ENCODE peak calls at places on chromosomes 2 and 18, in nine cellular contexts. V is mucosa of descending colon; I is AG04450; X is left lung; D is effector memory CD4-positive, alpha-beta T cell; W is CD8-positive, alpha-beta memory T cell; A is HCT116; R is OCI-LY7; C is psoas muscle. M is an unnamed sample.

GRCh38 chr2:48444404-48444803 is 85.5 kb upstream of the STON1 start:
- DNase-seq in V (no peak), I (no peak), X (no peak), D (no peak), W (no peak), A (no peak), R (no peak), C (no peak), M (no peak)

GRCh38 chr2:180790891-180791290 is 189.5 kb upstream of the UBE2E3 start:
- DNase-seq in V (no peak), I (no peak), X (no peak), D (no peak), W (no peak), A (no peak), R (no peak), C (no peak), M (no peak)

GRCh38 chr2:100106460-100106859 is 35.9 kb downstream of the AFF3 start:
- DNase-seq in V (no peak), I (no peak), X (no peak), D (no peak), W (no peak), A (no peak), R (no peak), C (no peak), M (no peak)

GRCh38 chr18:3230401-3231334 is 10.9 kb upstream of the MYOM1 start:
- DNase-seq in V (no peak), I (no peak), X (no peak), D (no peak), W (no peak), A (no peak), R (no peak), C (no peak), M (no peak)

GRCh38 chr2:233125455-233126065 is 65.4 kb downstream of the INPP5D start:
- DNase-seq in V (no peak), I (no peak), X (no peak), D (no peak), W (no peak), A (no peak), R (no peak), C (no peak), M (no peak)

GRCh38 chr2:23537991-23538390 is 153.0 kb downstream of the KLHL29 start:
- DNase-seq in V (no peak), I (no peak), X (no peak), D (no peak), W (no peak), A (no peak), R (no peak), C (no peak), M (no peak)

GRCh38 chr2:234670052-234670451 is 173.2 kb upstream of the ARL4C start:
- DNase-seq in V (no peak), I (no peak), X (no peak), D (no peak), W (no peak), A (no peak), R (no peak), C (no peak), M (no peak)

GRCh38 chr2:9243357-9243756 is 36.7 kb downstream of the ASAP2 start:
- DNase-seq in V (no peak), I (no peak), X (no peak), D (no peak), W (no peak), A (no peak), R (no peak), C (no peak), M (no peak)

GRCh38 chr2:215833531-215834162 is 179.7 kb downstream of the MREG start:
- DNase-seq in V (no peak), I (peak; percentile 51), X (no peak), D (no peak), W (no peak), A (peak; percentile 8), R (no peak), C (no peak), M (no peak)

GRCh38 chr2:70124983-70125480 is 37.8 kb downstream of the PCBP1 start:
- DNase-seq in V (peak; percentile 79), I (no peak), X (peak; percentile 92), D (peak; percentile 52), W (peak; percentile 45), A (no peak), R (peak; percentile 65), C (peak; percentile 71), M (no peak)

GRCh38 chr2:17768894-17769293 is 15.0 kb downstream of the GEN1 start:
- DNase-seq in V (no peak), I (no peak), X (no peak), D (no peak), W (no peak), A (no peak), R (no peak), C (no peak), M (no peak)

GRCh38 chr2:218711550-218711929 is 905 bp downstream of the TTLL4 start:
- DNase-seq in V (no peak), I (no peak), X (no peak), D (no peak), W (no peak), A (no peak), R (peak; percentile 23), C (no peak), M (no peak)

GRCh38 chr2:202817771-202818170 is 53.8 kb downstream of the ICA1L start:
- DNase-seq in V (no peak), I (no peak), X (no peak), D (no peak), W (no peak), A (no peak), R (no peak), C (no peak), M (no peak)

GRCh38 chr2:189407944-189408209 is 33.4 kb upstream of the WDR75 start:
- DNase-seq in V (no peak), I (no peak), X (no peak), D (no peak), W (no peak), A (no peak), R (no peak), C (no peak), M (no peak)
- H3K4me3 ChIP-seq in V (no peak overlapping the region), I (peak overlapping the region; percentile 17), X (no peak overlapping the region), D (no peak overlapping the region), W (no peak overlapping the region), A (no peak overlapping the region), R (no peak overlapping the region), C (no peak overlapping the region), M (no peak overlapping the region)

DNA sequence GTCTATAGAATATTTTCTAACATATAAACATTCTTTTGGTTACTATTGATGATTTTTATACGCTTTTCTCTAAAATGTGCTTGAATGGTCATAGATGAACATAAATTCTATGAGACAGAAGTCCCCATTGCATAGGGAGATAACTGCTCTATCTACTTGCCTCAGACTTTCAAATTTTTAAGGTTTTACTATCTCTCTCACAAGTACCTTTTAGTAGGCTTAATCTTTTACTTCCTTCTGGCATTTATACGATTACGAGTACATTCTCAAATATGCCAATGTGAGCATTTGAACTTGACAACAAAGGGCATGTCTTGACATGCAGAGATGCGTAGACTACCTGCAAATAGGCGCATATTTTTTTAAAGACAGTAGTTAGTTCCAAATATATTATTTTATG is 935.9 kb upstream of the LRATD1 start:
- DNase-seq in V (no peak), I (no peak), X (no peak), D (no peak), W (no peak), A (no peak), R (no peak), C (no peak), M (no peak)
- H3K9me3 ChIP-seq in V (peaks cover 10% of the 10 kb centered on the region), I (no peaks in the 10 kb centered on the region), X (no peaks in the 10 kb centered on the region), D (no peaks in the 10 kb centered on the region), W (no peaks in the 10 kb centered on the region), A (peaks cover 12% of the 10 kb centered on the region), R (no peaks in the 10 kb centered on the region), C (no peaks in the 10 kb centered on the region), M (no peaks in the 10 kb centered on the region)

DNA sequence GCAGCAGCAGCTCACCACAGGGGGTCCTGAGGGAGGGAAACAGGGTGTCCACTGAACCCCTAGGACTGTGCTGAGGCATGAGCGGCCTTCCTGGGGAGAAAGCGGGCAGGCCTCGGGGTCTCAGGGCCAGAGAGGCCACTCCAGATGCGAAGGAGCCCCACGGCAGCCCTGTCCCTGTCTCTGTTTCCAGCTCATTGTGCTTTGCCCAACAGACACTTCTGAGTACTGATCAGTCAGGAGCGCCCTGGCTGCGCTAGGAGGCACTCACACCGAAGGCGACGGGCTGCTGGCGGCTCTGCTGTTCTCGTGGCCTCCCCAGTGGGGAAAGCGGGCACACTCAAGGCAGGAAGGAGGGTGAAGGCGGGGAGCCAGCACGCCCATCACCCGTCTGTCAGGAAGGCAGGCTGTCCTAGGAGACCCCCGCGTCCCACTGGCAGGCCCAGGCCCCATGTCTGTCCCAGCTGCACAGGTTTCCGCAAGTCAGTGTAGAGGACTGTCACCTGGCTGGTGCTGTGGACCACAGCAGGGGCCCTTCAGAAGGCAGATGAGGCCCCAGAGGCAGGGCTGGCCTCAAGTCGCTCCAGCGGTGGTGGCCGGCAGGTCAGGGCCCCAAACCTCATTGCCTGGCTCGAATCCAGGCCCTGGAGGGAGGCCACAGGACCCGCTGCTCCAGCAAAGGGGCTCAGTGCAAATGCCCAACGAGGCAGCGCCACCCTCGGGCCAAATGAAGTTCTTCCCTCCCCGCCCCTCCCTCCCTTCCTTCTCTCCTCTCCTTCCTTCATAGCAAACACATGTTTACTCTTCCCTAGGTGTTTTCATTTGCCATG is 6.8 kb downstream of the ESPNL start:
- DNase-seq in V (peak; percentile 65), I (no peak), X (peak; percentile 77), D (no peak), W (no peak), A (no peak), R (peak; percentile 75), C (peak; percentile 10), M (peak; percentile 51)
- H3K4me3 ChIP-seq in V (no peak overlapping the region), I (no peak overlapping the region), X (no peak overlapping the region), D (no peak overlapping the region), W (no peak overlapping the region), A (no peak overlapping the region), R (peak overlapping the region; percentile 66), C (no peak overlapping the region), M (no peak overlapping the region)

GRCh38 chr2:84778921-84779320 is 102.0 kb downstream of the TRABD2A start:
- DNase-seq in V (no peak), I (no peak), X (no peak), D (no peak), W (no peak), A (no peak), R (no peak), C (no peak), M (no peak)

GRCh38 chr2:84771251-84771650 is 109.6 kb downstream of the TRABD2A start:
- DNase-seq in V (no peak), I (no peak), X (no peak), D (no peak), W (no peak), A (no peak), R (no peak), C (no peak), M (no peak)

GRCh38 chr2:84779781-84780180 is 101.1 kb downstream of the TRABD2A start:
- DNase-seq in V (no peak), I (no peak), X (no peak), D (no peak), W (no peak), A (no peak), R (no peak), C (no peak), M (no peak)

GRCh38 chr2:84770280-84770679 is 110.6 kb downstream of the TRABD2A start:
- DNase-seq in V (no peak), I (no peak), X (no peak), D (no peak), W (no peak), A (no peak), R (no peak), C (no peak), M (no peak)

DNA sequence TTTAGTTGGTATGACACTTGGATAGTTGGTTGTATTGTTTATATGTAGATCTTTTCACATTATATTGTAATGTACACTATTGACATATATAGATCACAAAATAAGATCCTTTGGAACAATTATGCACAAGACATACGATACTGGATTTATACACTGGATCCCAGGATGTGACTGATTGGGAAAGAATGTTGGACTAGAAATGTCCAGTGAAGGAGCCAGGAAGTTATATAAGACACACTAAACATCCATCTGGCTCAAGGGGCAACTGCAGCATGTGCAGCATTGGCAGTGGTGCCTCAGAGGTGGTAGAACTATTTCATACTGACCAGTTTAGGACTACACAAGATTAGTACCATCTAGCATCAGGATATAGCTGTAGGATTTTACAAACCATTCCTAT is 104.9 kb downstream of the TRABD2A start:
- DNase-seq in V (no peak), I (no peak), X (no peak), D (no peak), W (no peak), A (no peak), R (no peak), C (no peak), M (no peak)
- H3K9me3 ChIP-seq in V (peaks cover 21% of the 10 kb centered on the region), I (peaks cover under 1% of the 10 kb centered on the region), X (no peaks in the 10 kb centered on the region), D (no peaks in the 10 kb centered on the region), W (peaks cover 10% of the 10 kb centered on the region), A (no peaks in the 10 kb centered on the region), R (peaks cover 4% of the 10 kb centered on the region), C (peaks cover 29% of the 10 kb centered on the region), M (peaks cover 8% of the 10 kb centered on the region)

M was measured in RWPE2.